ENCODE peak calls at places on chromosomes 6 and 20, in four cellular contexts. B, U, J and O are unnamed samples.

GRCh38 chr20:59322813-59323469 is 22.5 kb downstream of the EDN3 start:
- DNase-seq in B (no peak), J (peak; percentile 3), U (no peak), O (no peak)

GRCh38 chr6:152701081-152701862 is 3.6 kb downstream of the MYCT1 start:
- DNase-seq in J (no peak), B (peak; percentile 58), U (no peak), O (peak; percentile 32)

GRCh38 chr6:38942442-38942841 is 106.1 kb upstream of the GLP1R start:
- DNase-seq in U (no peak), J (no peak), B (no peak), O (no peak)

GRCh38 chr6:150025201-150025917 is at the start of gene RAET1L:
- DNase-seq in J (peak; percentile 31), B (peak; percentile 52), U (peak; percentile 48), O (peak; percentile 70)

GRCh38 chr6:85186546-85187170 is 263.2 kb upstream of the NT5E start:
- DNase-seq in J (no peak), U (no peak), B (peak; percentile 69), O (peak; percentile 40)

GRCh38 chr20:45306431-45306982 is at the start of gene RBPJL:
- DNase-seq in B (no peak), J (no peak), U (peak; percentile 61), O (no peak)

GRCh38 chr6:28295326-28295725 is 14.0 kb downstream of the PGBD1 start:
- DNase-seq in U (no peak), B (no peak), J (no peak), O (no peak)

GRCh38 chr20:8867346-8867745 is 201.5 kb upstream of the PLCB4 start:
- DNase-seq in B (no peak), U (no peak), J (no peak), O (no peak)

GRCh38 chr6:136592930-136593673 is 42.9 kb upstream of the MAP7 start:
- DNase-seq in U (no peak), J (peak; percentile 55), B (peak; percentile 78), O (peak; percentile 65)

GRCh38 chr6:82589509-82590206 is 226.0 kb downstream of the TPBG start:
- DNase-seq in B (peak; percentile 50), J (peak; percentile 33), U (no peak), O (peak; percentile 68)

GRCh38 chr20:3923818-3924217 is 34.6 kb downstream of the PANK2 start:
- DNase-seq in J (no peak), B (peak; percentile 48), U (no peak), O (peak; percentile 50)

GRCh38 chr6:164412566-164412965 is 896.8 kb downstream of the C6orf118 start:
- DNase-seq in U (no peak), B (no peak), J (no peak), O (no peak)

GRCh38 chr6:118356054-118356453 is 192.0 kb upstream of the PLN start:
- DNase-seq in B (no peak), U (no peak), J (no peak), O (peak; percentile 4)

GRCh38 chr6:11412011-11412424 is 125.5 kb upstream of the TMEM170B start:
- DNase-seq in B (peak; percentile 65), U (no peak), J (no peak), O (peak; percentile 24)

GRCh38 chr20:564195-564594 is 20.6 kb upstream of the CSNK2A1 start:
- DNase-seq in J (no peak), B (no peak), U (no peak), O (no peak)

GRCh38 chr6:53302678-53303360 is 45.9 kb downstream of the ELOVL5 start:
- DNase-seq in U (no peak), B (peak; percentile 96), J (peak; percentile 72), O (peak; percentile 95)

GRCh38 chr20:38196592-38196991 is 31.5 kb upstream of the TGM2 start:
- DNase-seq in J (no peak), U (no peak), B (peak; percentile 94), O (peak; percentile 96)

GRCh38 chr6:156776841-156777576 is at the start of gene ARID1B:
- DNase-seq in J (no peak), U (peak; percentile 76), B (peak; percentile 84), O (peak; percentile 80)

GRCh38 chr20:52279667-52280180 is 88.1 kb upstream of the ZFP64 start:
- DNase-seq in B (peak; percentile 78), J (no peak), U (no peak), O (no peak)

GRCh38 chr20:31698803-31699718 is 23.6 kb downstream of the BCL2L1 start:
- DNase-seq in U (no peak), J (peak; percentile 92), B (peak; percentile 93), O (peak; percentile 95)

GRCh38 chr6:98581725-98582124 is 252.6 kb upstream of the POU3F2 start:
- DNase-seq in U (no peak), J (no peak), B (no peak), O (no peak)

GRCh38 chr6:40755046-40755681 is 168.0 kb upstream of the LRFN2 start:
- DNase-seq in U (no peak), B (peak; percentile 35), J (peak; percentile 12), O (peak; percentile 39)

GRCh38 chr20:48690888-48691287 is 136.9 kb downstream of the PREX1 start:
- DNase-seq in B (peak; percentile 43), J (no peak), U (no peak), O (no peak)

GRCh38 chr6:34909484-34909883 is 20.4 kb downstream of the ANKS1A start:
- DNase-seq in J (no peak), U (no peak), B (no peak), O (no peak)

GRCh38 chr20:49990310-49990720 is 7.5 kb downstream of the SNAI1 start:
- DNase-seq in J (no peak), U (no peak), B (peak; percentile 49), O (peak; percentile 61)

GRCh38 chr20:15654208-15654649 is 919.0 kb downstream of the KIF16B start:
- DNase-seq in U (peak; percentile 7), B (peak; percentile 63), J (no peak), O (peak; percentile 20)

GRCh38 chr6:29816030-29816429 is 11.6 kb upstream of the HLA-G start:
- DNase-seq in U (no peak), J (no peak), B (no peak), O (no peak)

GRCh38 chr6:5540375-5540774 is 279.1 kb downstream of the FARS2 start:
- DNase-seq in B (no peak), J (peak; percentile 14), U (no peak), O (no peak)

GRCh38 chr6:7617954-7618764 is 28.2 kb downstream of the SNRNP48 start:
- DNase-seq in B (peak; percentile 97), U (peak; percentile 28), J (peak; percentile 74), O (peak; percentile 97)